ENCODE peak calls at places on chromosomes 1 and 21, in eight cellular contexts. S is PC-3, T is trophoblast cell, C is RWPE1, V is lower lobe of right lung, I is osteoblast, Y is H9, X is endodermal cell. A is an unnamed sample.

GRCh38 chr1:210866532-210866931 is 267.4 kb downstream of the KCNH1 start:
- DNase-seq in I (no peak), Y (no peak), V (no peak), T (no peak), S (no peak), C (no peak), X (no peak), A (no peak)

GRCh38 chr1:190595438-190595837 is 117.8 kb upstream of the BRINP3 start:
- DNase-seq in C (no peak), X (no peak), T (no peak), I (no peak), V (no peak), Y (no peak), S (no peak), A (no peak)

GRCh38 chr1:77513839-77514763 is 168.4 kb downstream of the ZZZ3 start:
- DNase-seq in V (no peak), T (peak), I (no peak), S (no peak), X (peak), C (no peak), Y (peak), A (peak)

GRCh38 chr1:235714205-235714897 is 64.8 kb upstream of the GNG4 start:
- DNase-seq in T (no peak), Y (no peak), S (no peak), X (no peak), V (no peak), I (no peak), C (no peak), A (no peak)

GRCh38 chr21:40615503-40616376 is 231.2 kb downstream of the DSCAM start:
- DNase-seq in T (no peak), X (no peak), S (no peak), V (no peak), Y (no peak), C (no peak), I (no peak), A (no peak)

GRCh38 chr1:98669355-98670296 is 8.1 kb downstream of the SNX7 start:
- DNase-seq in C (no peak), Y (no peak), X (no peak), I (peak), S (no peak), V (no peak), T (no peak), A (no peak)

GRCh38 chr1:37475380-37476086 is 1.2 kb downstream of the ZC3H12A start:
- DNase-seq in I (peak), T (no peak), X (no peak), S (peak), Y (no peak), V (no peak), C (no peak), A (no peak)

GRCh38 chr1:70168283-70168682 is 37.1 kb downstream of the LRRC40 start:
- DNase-seq in X (no peak), Y (no peak), C (no peak), S (no peak), I (no peak), V (no peak), T (no peak), A (no peak)

GRCh38 chr1:22143065-22143514 is at the start of gene WNT4:
- DNase-seq in S (peak), T (no peak), C (peak), X (peak), I (peak), V (peak), Y (peak), A (no peak)

GRCh38 chr1:166857995-166858394 is 18.1 kb downstream of the TADA1 start:
- DNase-seq in C (no peak), Y (no peak), V (no peak), T (no peak), X (no peak), S (no peak), I (no peak), A (no peak)

GRCh38 chr1:33586795-33587194 is 114.3 kb downstream of the ZSCAN20 start:
- DNase-seq in V (no peak), S (no peak), T (no peak), C (no peak), I (no peak), X (no peak), Y (no peak), A (no peak)

GRCh38 chr1:116873680-116874271 is 35.9 kb upstream of the PTGFRN start:
- DNase-seq in V (no peak), C (no peak), S (no peak), T (no peak), Y (no peak), I (no peak), X (no peak), A (no peak)

GRCh38 chr1:193111641-193112090 is 6.5 kb upstream of the GLRX2 start:
- DNase-seq in S (peak), X (peak), T (peak), Y (no peak), C (no peak), V (peak), I (no peak), A (no peak)

GRCh38 chr1:243508303-243508713 is 252.5 kb downstream of the SDCCAG8 start:
- DNase-seq in Y (no peak), I (no peak), X (peak), S (no peak), C (no peak), V (no peak), T (no peak), A (no peak)

GRCh38 chr1:94974824-94975223 is 47.9 kb upstream of the CNN3 start:
- DNase-seq in C (peak), S (peak), V (no peak), X (no peak), Y (no peak), T (peak), I (peak), A (no peak)
- H3K27ac ChIP-seq in C (no peak), S (peak), V (no peak), X (no peak), Y (no peak), T (no peak), I (peak), A (no peak)

GRCh38 chr1:182569939-182570610 is 19.0 kb downstream of the RNASEL start:
- DNase-seq in S (no peak), T (no peak), I (no peak), V (no peak), C (no peak), Y (no peak), X (no peak), A (no peak)
- H3K27ac ChIP-seq in S (no peak), T (no peak), I (no peak), V (no peak), C (no peak), Y (no peak), X (no peak), A (no peak)

GRCh38 chr1:227521782-227522181 is 41.6 kb upstream of the ZNF678 start:
- DNase-seq in Y (no peak), X (no peak), T (no peak), V (no peak), I (no peak), S (no peak), C (no peak), A (no peak)
- H3K27ac ChIP-seq in Y (no peak), X (no peak), T (no peak), V (no peak), I (no peak), S (no peak), C (no peak), A (no peak)

GRCh38 chr1:148388260-148389026 is 94.7 kb downstream of the PPIAL4G start:
- DNase-seq in X (peak), T (peak), C (peak), S (peak), Y (peak), V (peak), I (peak), A (peak)
- H3K27ac ChIP-seq in X (no peak), T (peak), C (peak), S (peak), Y (peak), V (peak), I (peak), A (peak)

GRCh38 chr1:82162526-82163420 is 362.0 kb downstream of the ADGRL2 start:
- DNase-seq in Y (no peak), I (no peak), V (no peak), T (no peak), S (no peak), C (no peak), X (no peak), A (no peak)
- H3K27ac ChIP-seq in Y (no peak), I (no peak), V (no peak), T (no peak), S (no peak), C (no peak), X (no peak), A (peak)

GRCh38 chr1:91883470-91883869 is 2.5 kb downstream of the TGFBR3 start:
- DNase-seq in Y (no peak), S (peak), C (peak), I (peak), X (no peak), T (no peak), V (no peak), A (no peak)

GRCh38 chr1:91881280-91881679 is 4.7 kb downstream of the TGFBR3 start:
- DNase-seq in S (no peak), T (no peak), C (no peak), Y (no peak), X (no peak), I (no peak), V (no peak), A (no peak)

GRCh38 chr1:91884459-91885290 is 1.3 kb downstream of the TGFBR3 start:
- DNase-seq in C (no peak), T (no peak), Y (peak), S (peak), V (no peak), I (peak), X (peak), A (no peak)

GRCh38 chr1:91885716-91886506 is at the start of gene TGFBR3:
- DNase-seq in S (peak), C (peak), T (peak), Y (peak), V (peak), I (peak), X (peak), A (peak)

DNA sequence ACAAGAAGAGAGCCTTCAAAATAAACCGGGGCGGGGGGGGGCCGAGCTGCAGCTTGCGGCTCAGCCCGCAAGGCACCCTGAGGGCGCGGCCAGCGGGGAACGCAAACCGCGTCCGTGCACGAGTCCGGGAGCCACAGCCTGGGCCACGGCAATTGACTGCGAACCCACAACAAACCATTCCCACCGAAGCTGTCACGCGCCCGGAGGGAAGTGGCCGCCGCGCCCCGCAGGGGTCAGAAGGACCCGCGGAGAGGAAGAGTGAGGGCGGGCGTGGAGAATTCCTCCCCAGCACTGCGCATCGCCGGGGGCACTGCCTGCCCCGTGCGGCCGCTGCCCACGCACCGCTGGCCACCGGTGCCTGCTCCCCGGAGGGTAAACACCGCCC is 628 bp downstream of the TGFBR3 start:
- DNase-seq in V (peak), I (peak), T (peak), S (peak), Y (no peak), X (no peak), C (no peak), A (peak)
- H3K27ac ChIP-seq in V (peak), I (peak), T (no peak), S (peak), Y (no peak), X (no peak), C (peak), A (peak)

GRCh38 chr21:46394819-46395152 is 63.9 kb upstream of the DIP2A start:
- DNase-seq in T (no peak), V (no peak), S (no peak), Y (no peak), C (no peak), I (peak), X (no peak), A (no peak)

GRCh38 chr21:46393451-46393940 is 65.2 kb upstream of the DIP2A start:
- DNase-seq in V (peak), X (no peak), I (no peak), C (no peak), Y (no peak), T (no peak), S (no peak), A (no peak)

GRCh38 chr21:46393941-46394818 is 64.5 kb upstream of the DIP2A start:
- DNase-seq in Y (no peak), I (peak), C (no peak), V (no peak), S (no peak), T (no peak), X (no peak), A (no peak)

GRCh38 chr21:46391773-46392172 is 66.9 kb upstream of the DIP2A start:
- DNase-seq in S (no peak), Y (no peak), X (no peak), I (peak), T (no peak), C (no peak), V (peak), A (no peak)

GRCh38 chr21:46392921-46393320 is 65.8 kb upstream of the DIP2A start:
- DNase-seq in X (no peak), Y (no peak), I (peak), V (peak), S (no peak), T (no peak), C (no peak), A (no peak)
- H3K27ac ChIP-seq in X (no peak), Y (no peak), I (peak), V (no peak), S (no peak), T (no peak), C (no peak), A (no peak)